ENCODE peak calls at places on chromosomes 5 and 9, in nine cellular contexts. I is T-helper 1 cell; Z is cardiac fibroblast; P is GM12892; D is heart left ventricle; Q is CD4-positive, alpha-beta T cell; R is iris pigment epithelial cell; B is central memory CD4-positive, alpha-beta T cell; J is stimulated activated CD4-positive, alpha-beta T cell treated with anti-CD3 and anti-CD28 coated beads, Interleukin-4, amount 100 ng/mL, for 24 hours. M is an unnamed sample.

GRCh38 chr9:81108391-81108790 is 581.0 kb downstream of the TLE1 start:
- DNase-seq in I (no peak), Z (no peak), P (no peak), D (no peak), Q (no peak), R (peak; percentile 28), B (no peak), J (no peak), M (no peak)

GRCh38 chr5:60366489-60366888 is 333.5 kb downstream of the DEPDC1B start:
- DNase-seq in I (no peak), Z (no peak), P (no peak), D (no peak), Q (no peak), R (no peak), B (no peak), J (no peak), M (no peak)

GRCh38 chr5:35999547-35999946 is 8.4 kb upstream of the UGT3A1 start:
- DNase-seq in I (no peak), Z (no peak), P (no peak), D (no peak), Q (no peak), R (no peak), B (no peak), J (no peak), M (no peak)

GRCh38 chr9:110101531-110102161 is 106.3 kb downstream of the C9orf152 start:
- DNase-seq in I (no peak), Z (no peak), P (peak; percentile 27), D (peak; percentile 39), Q (no peak), R (no peak), B (no peak), J (no peak), M (no peak)

GRCh38 chr9:115444941-115445340 is 327.0 kb upstream of the TNC start:
- DNase-seq in I (no peak), Z (no peak), P (no peak), D (no peak), Q (no peak), R (no peak), B (no peak), J (no peak), M (no peak)

GRCh38 chr5:131356619-131357018 is 92.8 kb downstream of the CDC42SE2 start:
- DNase-seq in I (no peak), Z (no peak), P (no peak), D (no peak), Q (no peak), R (no peak), B (no peak), J (no peak), M (no peak)

GRCh38 chr5:15946026-15946425 is 233.6 kb downstream of the MARCHF11 start:
- DNase-seq in I (no peak), Z (peak; percentile 33), P (no peak), D (no peak), Q (no peak), R (no peak), B (no peak), J (no peak), M (no peak)

GRCh38 chr9:137029058-137029922 is 1.3 kb upstream of the ABCA2 start:
- DNase-seq in I (peak; percentile 80), Z (peak; percentile 66), P (peak; percentile 74), D (peak; percentile 73), Q (peak; percentile 49), R (peak; percentile 42), B (peak; percentile 56), J (peak; percentile 79), M (peak; percentile 93)

GRCh38 chr9:36322462-36322861 is 64.2 kb upstream of the GNE start:
- DNase-seq in I (no peak), Z (no peak), P (no peak), D (no peak), Q (no peak), R (no peak), B (no peak), J (no peak), M (no peak)

GRCh38 chr5:1917830-1918487 is 35.2 kb upstream of the IRX4 start:
- DNase-seq in I (no peak), Z (no peak), P (no peak), D (no peak), Q (no peak), R (no peak), B (no peak), J (no peak), M (peak; percentile 67)

GRCh38 chr9:126754436-126755324 is 50.2 kb upstream of the ZBTB43 start:
- DNase-seq in I (no peak), Z (no peak), P (no peak), D (no peak), Q (no peak), R (no peak), B (no peak), J (no peak), M (peak; percentile 74)

GRCh38 chr5:54470191-54470590 is 14.7 kb downstream of the HSPB3 start:
- DNase-seq in I (no peak), Z (peak; percentile 44), P (no peak), D (no peak), Q (no peak), R (peak; percentile 69), B (no peak), J (no peak), M (no peak)

GRCh38 chr9:137055385-137056364 is 1.8 kb upstream of the ENTPD2 start:
- DNase-seq in I (no peak), Z (peak; percentile 97), P (no peak), D (peak; percentile 95), Q (no peak), R (peak; percentile 41), B (no peak), J (no peak), M (peak; percentile 95)

GRCh38 chr5:72556351-72557146 is 49.3 kb upstream of the ZNF366 start:
- DNase-seq in I (peak; percentile 12), Z (peak; percentile 90), P (peak; percentile 49), D (peak; percentile 50), Q (no peak), R (peak; percentile 68), B (no peak), J (peak; percentile 8), M (no peak)

GRCh38 chr9:80004687-80005086 is 432.9 kb downstream of the TLE4 start:
- DNase-seq in I (no peak), Z (no peak), P (no peak), D (no peak), Q (no peak), R (no peak), B (no peak), J (no peak), M (no peak)

GRCh38 chr9:35649431-35650340 is 1.0 kb downstream of the SIT1 start:
- DNase-seq in I (peak; percentile 60), Z (peak; percentile 50), P (no peak), D (no peak), Q (no peak), R (no peak), B (peak; percentile 51), J (peak; percentile 45), M (no peak)

GRCh38 chr5:150410524-150411244 is 2.0 kb downstream of the CD74 start:
- DNase-seq in I (peak; percentile 78), Z (peak; percentile 82), P (no peak), D (peak; percentile 79), Q (peak; percentile 55), R (peak; percentile 71), B (peak; percentile 63), J (peak; percentile 49), M (no peak)

GRCh38 chr9:99167694-99168093 is 54.0 kb downstream of the ALG2 start:
- DNase-seq in I (peak; percentile 29), Z (no peak), P (no peak), D (no peak), Q (no peak), R (no peak), B (no peak), J (no peak), M (no peak)

GRCh38 chr5:171629221-171630005 is 156.2 kb upstream of the SMIM23 start:
- DNase-seq in I (no peak), Z (no peak), P (no peak), D (no peak), Q (no peak), R (peak; percentile 44), B (no peak), J (no peak), M (peak; percentile 66)

GRCh38 chr9:135100241-135101067 is 13.0 kb downstream of the OLFM1 start:
- DNase-seq in I (no peak), Z (no peak), P (no peak), D (no peak), Q (no peak), R (no peak), B (no peak), J (no peak), M (no peak)

M was measured in osteocyte.